ENCODE peak calls at places on chromosomes 16 and 17, in seven cellular contexts. One of them, this sample, is unnamed.

GRCh38 chr17:33209671-33210070 is 83.4 kb downstream of the ASIC2 start:
- DNase-seq in colonic mucosa: no peak
- DNase-seq in CD8-positive, alpha-beta T cell: no peak
- DNase-seq in left ventricle myocardium inferior: no peak
- DNase-seq in pancreas: no peak
- DNase-seq in tibial artery: no peak
- DNase-seq in cardiac muscle cell: no peak
- DNase-seq in this sample: no peak

GRCh38 chr16:12235110-12235509 is 258.6 kb downstream of the SNX29 start:
- DNase-seq in colonic mucosa: no peak
- DNase-seq in CD8-positive, alpha-beta T cell: no peak
- DNase-seq in left ventricle myocardium inferior: no peak
- DNase-seq in pancreas: no peak
- DNase-seq in tibial artery: no peak
- DNase-seq in cardiac muscle cell: no peak
- DNase-seq in this sample: no peak

GRCh38 chr16:716250-716607 is 1.3 kb downstream of the METRN start:
- DNase-seq in colonic mucosa: no peak
- DNase-seq in CD8-positive, alpha-beta T cell: no peak
- DNase-seq in left ventricle myocardium inferior: no peak
- DNase-seq in pancreas: peak; percentile 75
- DNase-seq in tibial artery: no peak
- DNase-seq in cardiac muscle cell: peak; percentile 82
- DNase-seq in this sample: no peak

GRCh38 chr17:77212081-77212832 is 71.5 kb downstream of the SEC14L1 start:
- DNase-seq in colonic mucosa: no peak
- DNase-seq in CD8-positive, alpha-beta T cell: no peak
- DNase-seq in left ventricle myocardium inferior: no peak
- DNase-seq in pancreas: no peak
- DNase-seq in tibial artery: peak; percentile 51
- DNase-seq in cardiac muscle cell: no peak
- DNase-seq in this sample: no peak

GRCh38 chr17:11404431-11404830 is 163.4 kb downstream of the SHISA6 start:
- DNase-seq in colonic mucosa: peak; percentile 34
- DNase-seq in CD8-positive, alpha-beta T cell: no peak
- DNase-seq in left ventricle myocardium inferior: no peak
- DNase-seq in pancreas: peak; percentile 6
- DNase-seq in tibial artery: no peak
- DNase-seq in cardiac muscle cell: no peak
- DNase-seq in this sample: no peak

GRCh38 chr17:43627657-43628650 is 33.8 kb downstream of the MEOX1 start:
- DNase-seq in colonic mucosa: no peak
- DNase-seq in CD8-positive, alpha-beta T cell: no peak
- DNase-seq in left ventricle myocardium inferior: peak; percentile 38
- DNase-seq in pancreas: no peak
- DNase-seq in tibial artery: no peak
- DNase-seq in cardiac muscle cell: peak; percentile 22
- DNase-seq in this sample: no peak

GRCh38 chr17:32771396-32771795 is 105.5 kb downstream of the MYO1D start:
- DNase-seq in colonic mucosa: no peak
- DNase-seq in CD8-positive, alpha-beta T cell: no peak
- DNase-seq in left ventricle myocardium inferior: no peak
- DNase-seq in pancreas: no peak
- DNase-seq in tibial artery: no peak
- DNase-seq in cardiac muscle cell: no peak
- DNase-seq in this sample: no peak

GRCh38 chr16:85681255-85681654 is 7.5 kb downstream of the GINS2 start:
- DNase-seq in colonic mucosa: no peak
- DNase-seq in CD8-positive, alpha-beta T cell: no peak
- DNase-seq in left ventricle myocardium inferior: no peak
- DNase-seq in pancreas: no peak
- DNase-seq in tibial artery: no peak
- DNase-seq in cardiac muscle cell: no peak
- DNase-seq in this sample: no peak

GRCh38 chr17:78129385-78130079 is 977 bp upstream of the TMC6 start:
- DNase-seq in colonic mucosa: no peak
- DNase-seq in CD8-positive, alpha-beta T cell: peak; percentile 75
- DNase-seq in left ventricle myocardium inferior: no peak
- DNase-seq in pancreas: no peak
- DNase-seq in tibial artery: no peak
- DNase-seq in cardiac muscle cell: no peak
- DNase-seq in this sample: no peak

GRCh38 chr17:74078363-74078762 is 125.1 kb upstream of the RPL38 start:
- DNase-seq in colonic mucosa: no peak
- DNase-seq in CD8-positive, alpha-beta T cell: no peak
- DNase-seq in left ventricle myocardium inferior: no peak
- DNase-seq in pancreas: no peak
- DNase-seq in tibial artery: no peak
- DNase-seq in cardiac muscle cell: no peak
- DNase-seq in this sample: no peak

GRCh38 chr17:74736423-74737298 is at the start of gene RAB37:
- DNase-seq in colonic mucosa: peak; percentile 58
- DNase-seq in CD8-positive, alpha-beta T cell: peak; percentile 58
- DNase-seq in left ventricle myocardium inferior: peak; percentile 60
- DNase-seq in pancreas: peak; percentile 57
- DNase-seq in tibial artery: no peak
- DNase-seq in cardiac muscle cell: peak; percentile 38
- DNase-seq in this sample: no peak

GRCh38 chr17:79840204-79840988 is 1.2 kb upstream of the CBX4 start:
- DNase-seq in colonic mucosa: peak; percentile 60
- DNase-seq in CD8-positive, alpha-beta T cell: peak; percentile 41
- DNase-seq in left ventricle myocardium inferior: peak; percentile 80
- DNase-seq in pancreas: peak; percentile 43
- DNase-seq in tibial artery: peak; percentile 80
- DNase-seq in cardiac muscle cell: peak; percentile 44
- DNase-seq in this sample: peak; percentile 63

GRCh38 chr17:17810374-17811248 is 26.2 kb downstream of the SREBF1 start:
- DNase-seq in colonic mucosa: no peak
- DNase-seq in CD8-positive, alpha-beta T cell: no peak
- DNase-seq in left ventricle myocardium inferior: no peak
- DNase-seq in pancreas: no peak
- DNase-seq in tibial artery: no peak
- DNase-seq in cardiac muscle cell: no peak
- DNase-seq in this sample: no peak

GRCh38 chr16:48182979-48183537 is 27.3 kb upstream of the ABCC12 start:
- DNase-seq in colonic mucosa: no peak
- DNase-seq in CD8-positive, alpha-beta T cell: no peak
- DNase-seq in left ventricle myocardium inferior: no peak
- DNase-seq in pancreas: no peak
- DNase-seq in tibial artery: no peak
- DNase-seq in cardiac muscle cell: no peak
- DNase-seq in this sample: no peak

GRCh38 chr16:72689851-72690250 is 358.1 kb downstream of the ZFHX3 start:
- DNase-seq in colonic mucosa: no peak
- DNase-seq in CD8-positive, alpha-beta T cell: no peak
- DNase-seq in left ventricle myocardium inferior: no peak
- DNase-seq in pancreas: no peak
- DNase-seq in tibial artery: no peak
- DNase-seq in cardiac muscle cell: no peak
- DNase-seq in this sample: no peak

GRCh38 chr17:50316016-50316587 is 29.8 kb upstream of the XYLT2 start:
- DNase-seq in colonic mucosa: no peak
- DNase-seq in CD8-positive, alpha-beta T cell: no peak
- DNase-seq in left ventricle myocardium inferior: no peak
- DNase-seq in pancreas: no peak
- DNase-seq in tibial artery: no peak
- DNase-seq in cardiac muscle cell: no peak
- DNase-seq in this sample: no peak

GRCh38 chr17:42563543-42563942 is 1.6 kb downstream of the COASY start:
- DNase-seq in colonic mucosa: no peak
- DNase-seq in CD8-positive, alpha-beta T cell: no peak
- DNase-seq in left ventricle myocardium inferior: no peak
- DNase-seq in pancreas: no peak
- DNase-seq in tibial artery: no peak
- DNase-seq in cardiac muscle cell: no peak
- DNase-seq in this sample: no peak
- H3K27ac ChIP-seq in colonic mucosa: peak overlapping the region; percentile 22
- H3K27ac ChIP-seq in CD8-positive, alpha-beta T cell: no peak overlapping the region
- H3K27ac ChIP-seq in left ventricle myocardium inferior: no peak overlapping the region
- H3K27ac ChIP-seq in pancreas: peak overlapping the region; percentile 79
- H3K27ac ChIP-seq in tibial artery: no peak overlapping the region
- H3K27ac ChIP-seq in cardiac muscle cell: no peak overlapping the region
- H3K27ac ChIP-seq in this sample: no peak overlapping the region

GRCh38 chr16:7405166-7405565 is 72.5 kb downstream of the RBFOX1 start:
- DNase-seq in colonic mucosa: no peak
- DNase-seq in CD8-positive, alpha-beta T cell: no peak
- DNase-seq in left ventricle myocardium inferior: peak; percentile 64
- DNase-seq in pancreas: peak; percentile 38
- DNase-seq in tibial artery: no peak
- DNase-seq in cardiac muscle cell: peak; percentile 60
- DNase-seq in this sample: peak; percentile 39
- TF ChIP-seq CTCF in colonic mucosa: no peak
- TF ChIP-seq CTCF in CD8-positive, alpha-beta T cell: no peak
- TF ChIP-seq CTCF in left ventricle myocardium inferior: peak; percentile 66
- TF ChIP-seq CTCF in pancreas: no peak
- TF ChIP-seq CTCF in tibial artery: no peak
- TF ChIP-seq CTCF in cardiac muscle cell: no peak
- TF ChIP-seq CTCF in this sample: no peak

DNA sequence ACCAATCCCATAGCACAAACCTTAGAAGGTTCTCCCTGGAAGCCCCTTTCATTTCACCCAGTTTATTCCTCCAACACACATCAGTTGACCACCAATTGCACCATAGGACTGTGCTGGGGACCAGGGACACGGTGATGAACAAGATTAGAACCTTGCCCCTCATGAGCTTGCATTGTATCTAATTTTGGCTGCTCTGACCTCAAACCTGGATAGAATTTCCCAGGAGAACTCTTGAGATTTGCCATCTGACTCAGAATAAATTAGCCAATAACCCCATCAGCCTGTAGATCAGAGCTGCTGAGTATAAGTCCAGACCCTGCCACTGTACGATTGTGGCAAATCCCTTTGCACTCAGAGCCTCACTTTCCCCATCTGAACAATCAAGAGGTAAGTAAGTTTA is 52.1 kb downstream of the CDH11 start:
- DNase-seq in colonic mucosa: no peak
- DNase-seq in CD8-positive, alpha-beta T cell: no peak
- DNase-seq in left ventricle myocardium inferior: no peak
- DNase-seq in pancreas: no peak
- DNase-seq in tibial artery: no peak
- DNase-seq in cardiac muscle cell: no peak
- DNase-seq in this sample: no peak
- H3K27ac ChIP-seq in colonic mucosa: no peak overlapping the region
- H3K27ac ChIP-seq in CD8-positive, alpha-beta T cell: no peak overlapping the region
- H3K27ac ChIP-seq in left ventricle myocardium inferior: no peak overlapping the region
- H3K27ac ChIP-seq in pancreas: no peak overlapping the region
- H3K27ac ChIP-seq in tibial artery: no peak overlapping the region
- H3K27ac ChIP-seq in cardiac muscle cell: no peak overlapping the region
- H3K27ac ChIP-seq in this sample: no peak overlapping the region

GRCh38 chr16:7090628-7091115 is 242.0 kb upstream of the RBFOX1 start:
- DNase-seq in colonic mucosa: no peak
- DNase-seq in CD8-positive, alpha-beta T cell: no peak
- DNase-seq in left ventricle myocardium inferior: no peak
- DNase-seq in pancreas: no peak
- DNase-seq in tibial artery: no peak
- DNase-seq in cardiac muscle cell: no peak
- DNase-seq in this sample: no peak

GRCh38 chr16:7083086-7083485 is 249.6 kb upstream of the RBFOX1 start:
- DNase-seq in colonic mucosa: no peak
- DNase-seq in CD8-positive, alpha-beta T cell: no peak
- DNase-seq in left ventricle myocardium inferior: no peak
- DNase-seq in pancreas: no peak
- DNase-seq in tibial artery: no peak
- DNase-seq in cardiac muscle cell: no peak
- DNase-seq in this sample: no peak

GRCh38 chr16:7085776-7086175 is 246.9 kb upstream of the RBFOX1 start:
- DNase-seq in colonic mucosa: no peak
- DNase-seq in CD8-positive, alpha-beta T cell: no peak
- DNase-seq in left ventricle myocardium inferior: no peak
- DNase-seq in pancreas: no peak
- DNase-seq in tibial artery: no peak
- DNase-seq in cardiac muscle cell: no peak
- DNase-seq in this sample: no peak

GRCh38 chr16:7086842-7087616 is 245.6 kb upstream of the RBFOX1 start:
- DNase-seq in colonic mucosa: peak; percentile 18
- DNase-seq in CD8-positive, alpha-beta T cell: no peak
- DNase-seq in left ventricle myocardium inferior: peak; percentile 33
- DNase-seq in pancreas: no peak
- DNase-seq in tibial artery: no peak
- DNase-seq in cardiac muscle cell: peak; percentile 79
- DNase-seq in this sample: peak; percentile 28
- TF ChIP-seq CTCF in colonic mucosa: no peak
- TF ChIP-seq CTCF in CD8-positive, alpha-beta T cell: no peak
- TF ChIP-seq CTCF in left ventricle myocardium inferior: peak; percentile 57
- TF ChIP-seq CTCF in pancreas: no peak
- TF ChIP-seq CTCF in tibial artery: no peak
- TF ChIP-seq CTCF in cardiac muscle cell: no peak
- TF ChIP-seq CTCF in this sample: no peak

This sample was measured in lung.